ENCODE peak calls at places on chromosome 12, in ten cellular contexts. One of them, this sample, is unnamed.

GRCh38 chr12:4997939-4998338 is 45.7 kb upstream of the KCNA5 start:
- DNase-seq in uterus: peak; percentile 42
- DNase-seq in HCT116: no peak
- DNase-seq in GM12878: no peak
- DNase-seq in heart left ventricle: peak; percentile 67
- DNase-seq in A549: peak; percentile 21
- DNase-seq in right lobe of liver: no peak
- DNase-seq in HepG2: no peak
- DNase-seq in gastrocnemius medialis: peak; percentile 79
- DNase-seq in stomach: no peak
- DNase-seq in this sample: no peak

GRCh38 chr12:10143205-10143604 is 13.2 kb upstream of the CLEC7A start:
- DNase-seq in uterus: no peak
- DNase-seq in HCT116: no peak
- DNase-seq in GM12878: no peak
- DNase-seq in heart left ventricle: no peak
- DNase-seq in A549: no peak
- DNase-seq in right lobe of liver: no peak
- DNase-seq in HepG2: no peak
- DNase-seq in gastrocnemius medialis: no peak
- DNase-seq in stomach: no peak
- DNase-seq in this sample: no peak

GRCh38 chr12:3770891-3771290 is 18.0 kb upstream of the CRACR2A start:
- DNase-seq in uterus: no peak
- DNase-seq in HCT116: no peak
- DNase-seq in GM12878: no peak
- DNase-seq in heart left ventricle: no peak
- DNase-seq in A549: no peak
- DNase-seq in right lobe of liver: no peak
- DNase-seq in HepG2: no peak
- DNase-seq in gastrocnemius medialis: no peak
- DNase-seq in stomach: no peak
- DNase-seq in this sample: no peak

GRCh38 chr12:83250866-83251265 is 564.2 kb downstream of the TMTC2 start:
- DNase-seq in uterus: no peak
- DNase-seq in HCT116: no peak
- DNase-seq in GM12878: no peak
- DNase-seq in heart left ventricle: no peak
- DNase-seq in A549: no peak
- DNase-seq in right lobe of liver: no peak
- DNase-seq in HepG2: no peak
- DNase-seq in gastrocnemius medialis: no peak
- DNase-seq in stomach: no peak
- DNase-seq in this sample: no peak

GRCh38 chr12:13204428-13204827 is 7.9 kb downstream of the EMP1 start:
- DNase-seq in uterus: no peak
- DNase-seq in HCT116: no peak
- DNase-seq in GM12878: no peak
- DNase-seq in heart left ventricle: no peak
- DNase-seq in A549: no peak
- DNase-seq in right lobe of liver: no peak
- DNase-seq in HepG2: no peak
- DNase-seq in gastrocnemius medialis: no peak
- DNase-seq in stomach: no peak
- DNase-seq in this sample: no peak

GRCh38 chr12:14327717-14328116 is 37.8 kb upstream of the ATF7IP start:
- DNase-seq in uterus: no peak
- DNase-seq in HCT116: no peak
- DNase-seq in GM12878: no peak
- DNase-seq in heart left ventricle: no peak
- DNase-seq in A549: no peak
- DNase-seq in right lobe of liver: no peak
- DNase-seq in HepG2: no peak
- DNase-seq in gastrocnemius medialis: no peak
- DNase-seq in stomach: no peak
- DNase-seq in this sample: no peak

GRCh38 chr12:68899251-68899771 is 33.7 kb downstream of the CPM start:
- DNase-seq in uterus: no peak
- DNase-seq in HCT116: peak; percentile 8
- DNase-seq in GM12878: no peak
- DNase-seq in heart left ventricle: no peak
- DNase-seq in A549: peak; percentile 25
- DNase-seq in right lobe of liver: peak; percentile 73
- DNase-seq in HepG2: peak; percentile 46
- DNase-seq in gastrocnemius medialis: no peak
- DNase-seq in stomach: peak; percentile 76
- DNase-seq in this sample: peak; percentile 91

GRCh38 chr12:113422030-113422900 is at the start of gene SDSL:
- DNase-seq in uterus: peak; percentile 27
- DNase-seq in HCT116: peak; percentile 48
- DNase-seq in GM12878: peak; percentile 76
- DNase-seq in heart left ventricle: peak; percentile 75
- DNase-seq in A549: peak; percentile 80
- DNase-seq in right lobe of liver: peak; percentile 85
- DNase-seq in HepG2: peak; percentile 48
- DNase-seq in gastrocnemius medialis: peak; percentile 52
- DNase-seq in stomach: peak; percentile 73
- DNase-seq in this sample: peak; percentile 71

GRCh38 chr12:131273291-131273845 is 319.7 kb downstream of the ADGRD1 start:
- DNase-seq in uterus: no peak
- DNase-seq in HCT116: no peak
- DNase-seq in GM12878: no peak
- DNase-seq in heart left ventricle: peak; percentile 6
- DNase-seq in A549: no peak
- DNase-seq in right lobe of liver: peak; percentile 34
- DNase-seq in HepG2: no peak
- DNase-seq in gastrocnemius medialis: no peak
- DNase-seq in stomach: no peak
- DNase-seq in this sample: no peak

GRCh38 chr12:92803921-92804320 is 101.1 kb downstream of the PLEKHG7 start:
- DNase-seq in uterus: no peak
- DNase-seq in HCT116: no peak
- DNase-seq in GM12878: no peak
- DNase-seq in heart left ventricle: no peak
- DNase-seq in A549: no peak
- DNase-seq in right lobe of liver: no peak
- DNase-seq in HepG2: no peak
- DNase-seq in gastrocnemius medialis: no peak
- DNase-seq in stomach: no peak
- DNase-seq in this sample: no peak

GRCh38 chr12:13223941-13224340 is 27.4 kb downstream of the EMP1 start:
- DNase-seq in uterus: no peak
- DNase-seq in HCT116: no peak
- DNase-seq in GM12878: no peak
- DNase-seq in heart left ventricle: no peak
- DNase-seq in A549: no peak
- DNase-seq in right lobe of liver: no peak
- DNase-seq in HepG2: no peak
- DNase-seq in gastrocnemius medialis: no peak
- DNase-seq in stomach: no peak
- DNase-seq in this sample: no peak

GRCh38 chr12:50517456-50518048 is 12.8 kb downstream of the DIP2B start:
- DNase-seq in uterus: no peak
- DNase-seq in HCT116: no peak
- DNase-seq in GM12878: peak; percentile 84
- DNase-seq in heart left ventricle: no peak
- DNase-seq in A549: no peak
- DNase-seq in right lobe of liver: no peak
- DNase-seq in HepG2: peak; percentile 52
- DNase-seq in gastrocnemius medialis: no peak
- DNase-seq in stomach: no peak
- DNase-seq in this sample: no peak

DNA sequence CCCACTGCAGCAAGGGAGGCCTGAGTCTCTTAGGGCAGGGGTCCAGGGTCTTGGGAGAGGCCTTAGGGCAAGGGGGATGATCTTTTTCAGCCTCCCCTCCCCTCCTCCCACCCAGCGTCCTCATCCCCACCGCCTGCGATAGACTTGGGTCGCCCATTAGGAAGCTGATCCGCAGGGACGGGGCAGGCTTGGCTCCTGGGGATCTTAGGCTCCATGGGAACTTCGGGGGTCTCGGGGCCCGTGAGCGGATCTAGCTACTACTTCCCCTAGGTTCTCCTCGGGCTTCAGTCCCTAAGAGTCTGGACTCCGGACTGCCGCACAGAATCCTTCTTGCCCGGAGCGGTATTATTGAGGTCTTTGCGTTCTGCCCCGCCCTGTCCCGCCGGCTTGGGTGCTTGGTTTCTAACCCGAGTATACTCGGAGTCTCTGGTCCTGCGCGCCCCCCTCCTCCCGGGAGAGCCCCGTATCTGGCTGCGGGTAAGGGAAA is 2.2 kb upstream of the PTHLH start:
- DNase-seq in uterus: no peak
- DNase-seq in HCT116: no peak
- DNase-seq in GM12878: no peak
- DNase-seq in heart left ventricle: no peak
- DNase-seq in A549: no peak
- DNase-seq in right lobe of liver: no peak
- DNase-seq in HepG2: no peak
- DNase-seq in gastrocnemius medialis: no peak
- DNase-seq in stomach: no peak
- DNase-seq in this sample: no peak
- H3K27ac ChIP-seq in uterus: no peak overlapping the region
- H3K27ac ChIP-seq in HCT116: no peak overlapping the region
- H3K27ac ChIP-seq in GM12878: no peak overlapping the region
- H3K27ac ChIP-seq in heart left ventricle: no peak overlapping the region
- H3K27ac ChIP-seq in A549: peak overlapping the region; percentile 87
- H3K27ac ChIP-seq in right lobe of liver: no peak overlapping the region
- H3K27ac ChIP-seq in HepG2: no peak overlapping the region
- H3K27ac ChIP-seq in gastrocnemius medialis: no peak overlapping the region
- H3K27ac ChIP-seq in stomach: no peak overlapping the region
- H3K27ac ChIP-seq in this sample: no peak overlapping the region

GRCh38 chr12:94615284-94616216 is 34.8 kb downstream of the TMCC3 start:
- DNase-seq in uterus: peak; percentile 26
- DNase-seq in HCT116: no peak
- DNase-seq in GM12878: no peak
- DNase-seq in heart left ventricle: peak; percentile 38
- DNase-seq in A549: peak; percentile 53
- DNase-seq in right lobe of liver: peak; percentile 70
- DNase-seq in HepG2: peak; percentile 35
- DNase-seq in gastrocnemius medialis: peak; percentile 85
- DNase-seq in stomach: peak; percentile 79
- DNase-seq in this sample: peak; percentile 66
- TF ChIP-seq POLR2A in uterus: no peak
- TF ChIP-seq POLR2A in HCT116: no peak
- TF ChIP-seq POLR2A in GM12878: no peak
- TF ChIP-seq POLR2A in heart left ventricle: no peak
- TF ChIP-seq POLR2A in A549: no peak
- TF ChIP-seq POLR2A in right lobe of liver: no peak
- TF ChIP-seq POLR2A in HepG2: no peak
- TF ChIP-seq POLR2A in gastrocnemius medialis: no peak
- TF ChIP-seq POLR2A in stomach: no peak
- TF ChIP-seq POLR2A in this sample: no peak

GRCh38 chr12:67759829-67760228 is 111.3 kb downstream of the DYRK2 start:
- DNase-seq in uterus: no peak
- DNase-seq in HCT116: no peak
- DNase-seq in GM12878: no peak
- DNase-seq in heart left ventricle: no peak
- DNase-seq in A549: no peak
- DNase-seq in right lobe of liver: no peak
- DNase-seq in HepG2: no peak
- DNase-seq in gastrocnemius medialis: no peak
- DNase-seq in stomach: no peak
- DNase-seq in this sample: no peak
- H3K27ac ChIP-seq in uterus: no peak overlapping the region
- H3K27ac ChIP-seq in HCT116: no peak overlapping the region
- H3K27ac ChIP-seq in GM12878: no peak overlapping the region
- H3K27ac ChIP-seq in heart left ventricle: no peak overlapping the region
- H3K27ac ChIP-seq in A549: no peak overlapping the region
- H3K27ac ChIP-seq in right lobe of liver: no peak overlapping the region
- H3K27ac ChIP-seq in HepG2: no peak overlapping the region
- H3K27ac ChIP-seq in gastrocnemius medialis: no peak overlapping the region
- H3K27ac ChIP-seq in stomach: no peak overlapping the region
- H3K27ac ChIP-seq in this sample: no peak overlapping the region

GRCh38 chr12:11777962-11778361 is 128.5 kb downstream of the ETV6 start:
- DNase-seq in uterus: no peak
- DNase-seq in HCT116: no peak
- DNase-seq in GM12878: no peak
- DNase-seq in heart left ventricle: no peak
- DNase-seq in A549: no peak
- DNase-seq in right lobe of liver: no peak
- DNase-seq in HepG2: no peak
- DNase-seq in gastrocnemius medialis: no peak
- DNase-seq in stomach: no peak
- DNase-seq in this sample: no peak

GRCh38 chr12:11771895-11772502 is 122.5 kb downstream of the ETV6 start:
- DNase-seq in uterus: no peak
- DNase-seq in HCT116: no peak
- DNase-seq in GM12878: no peak
- DNase-seq in heart left ventricle: no peak
- DNase-seq in A549: no peak
- DNase-seq in right lobe of liver: no peak
- DNase-seq in HepG2: no peak
- DNase-seq in gastrocnemius medialis: no peak
- DNase-seq in stomach: no peak
- DNase-seq in this sample: no peak

GRCh38 chr12:11769723-11770514 is 120.4 kb downstream of the ETV6 start:
- DNase-seq in uterus: no peak
- DNase-seq in HCT116: no peak
- DNase-seq in GM12878: no peak
- DNase-seq in heart left ventricle: no peak
- DNase-seq in A549: no peak
- DNase-seq in right lobe of liver: no peak
- DNase-seq in HepG2: no peak
- DNase-seq in gastrocnemius medialis: no peak
- DNase-seq in stomach: no peak
- DNase-seq in this sample: no peak

GRCh38 chr12:11771356-11771755 is 121.9 kb downstream of the ETV6 start:
- DNase-seq in uterus: no peak
- DNase-seq in HCT116: no peak
- DNase-seq in GM12878: no peak
- DNase-seq in heart left ventricle: no peak
- DNase-seq in A549: no peak
- DNase-seq in right lobe of liver: no peak
- DNase-seq in HepG2: no peak
- DNase-seq in gastrocnemius medialis: no peak
- DNase-seq in stomach: no peak
- DNase-seq in this sample: no peak

GRCh38 chr12:11773889-11774677 is 124.6 kb downstream of the ETV6 start:
- DNase-seq in uterus: no peak
- DNase-seq in HCT116: no peak
- DNase-seq in GM12878: no peak
- DNase-seq in heart left ventricle: peak; percentile 35
- DNase-seq in A549: no peak
- DNase-seq in right lobe of liver: peak; percentile 62
- DNase-seq in HepG2: no peak
- DNase-seq in gastrocnemius medialis: no peak
- DNase-seq in stomach: no peak
- DNase-seq in this sample: no peak
- TF ChIP-seq POLR2A in uterus: no peak
- TF ChIP-seq POLR2A in HCT116: no peak
- TF ChIP-seq POLR2A in GM12878: peak; percentile 62
- TF ChIP-seq POLR2A in heart left ventricle: no peak
- TF ChIP-seq POLR2A in A549: no peak
- TF ChIP-seq POLR2A in right lobe of liver: no peak
- TF ChIP-seq POLR2A in HepG2: no peak
- TF ChIP-seq POLR2A in gastrocnemius medialis: no peak
- TF ChIP-seq POLR2A in stomach: no peak
- TF ChIP-seq POLR2A in this sample: no peak